ENCODE peak calls at places on chromosome 1, in five cellular contexts. H is stimulated activated CD4-positive, alpha-beta T cell treated with anti-CD3 and anti-CD28 coated beads, Interleukin-15, amount 100 ng/mL, for 1 hour; L is aorta; D is HEK293T; P is HAP-1. X is an unnamed sample.

GRCh38 chr1:39896909-39897685 is 4.6 kb downstream of the MYCL start:
- DNase-seq in H (no peak), L (no peak), D (no peak), P (peak), X (no peak)

GRCh38 chr1:114353233-114353632 is 157.8 kb downstream of the TRIM33 start:
- DNase-seq in H (no peak), L (peak), D (no peak), P (peak), X (no peak)

GRCh38 chr1:232542633-232543032 is 87.3 kb downstream of the SIPA1L2 start:
- DNase-seq in H (no peak), L (no peak), D (no peak), P (peak), X (no peak)

GRCh38 chr1:226975259-226975908 is 35.3 kb downstream of the COQ8A start:
- DNase-seq in H (no peak), L (peak), D (no peak), P (peak), X (no peak)

GRCh38 chr1:93839307-93839706 is 39.7 kb downstream of the DNTTIP2 start:
- DNase-seq in H (no peak), L (no peak), D (no peak), P (no peak), X (no peak)

GRCh38 chr1:61313906-61314422 is 231.6 kb downstream of the NFIA start:
- DNase-seq in H (no peak), L (no peak), D (no peak), P (no peak), X (no peak)

GRCh38 chr1:49552101-49552500 is 471.7 kb downstream of the AGBL4 start:
- DNase-seq in H (no peak), L (no peak), D (no peak), P (no peak), X (no peak)

GRCh38 chr1:204704794-204705492 is 19.4 kb upstream of the LRRN2 start:
- DNase-seq in H (no peak), L (no peak), D (no peak), P (no peak), X (no peak)

GRCh38 chr1:166875734-166876539 is at the start of gene TADA1:
- DNase-seq in H (peak), L (peak), D (peak), P (peak), X (peak)